ENCODE peak calls at places on chromosomes 11 and 22, in six cellular contexts. A is HepG2, P is prostate gland, R is stomach, Z is breast epithelium, D is HCT116. H is an unnamed sample.

GRCh38 chr11:125494601-125494986 is 1.5 kb downstream of the FEZ1 start:
- DNase-seq in D (no peak), R (no peak), Z (no peak), A (no peak), P (no peak), H (no peak)

GRCh38 chr11:3093281-3094191 is 36.3 kb upstream of the CARS1 start:
- DNase-seq in A (peak), P (no peak), D (no peak), R (peak), Z (peak), H (no peak)

GRCh38 chr11:84947970-84948600 is 679.1 kb downstream of the DLG2 start:
- DNase-seq in D (no peak), R (no peak), Z (no peak), A (no peak), P (no peak), H (no peak)

GRCh38 chr11:13972033-13972910 is 9.7 kb downstream of the SPON1 start:
- DNase-seq in P (peak), D (no peak), A (no peak), R (no peak), Z (no peak), H (no peak)

GRCh38 chr11:61837411-61838005 is 9.4 kb downstream of the FADS2 start:
- DNase-seq in D (no peak), R (no peak), P (no peak), Z (no peak), A (no peak), H (peak)

GRCh38 chr22:35629406-35630234 is 12.5 kb upstream of the MB start:
- DNase-seq in A (no peak), D (peak), P (no peak), R (peak), Z (peak), H (no peak)

GRCh38 chr11:64837887-64838351 is 6.5 kb downstream of the CDC42BPG start:
- DNase-seq in A (no peak), Z (no peak), P (no peak), D (no peak), R (no peak), H (no peak)

GRCh38 chr11:133476570-133477262 is 55.6 kb downstream of the OPCML start:
- DNase-seq in P (no peak), A (no peak), R (no peak), Z (no peak), D (no peak), H (no peak)

GRCh38 chr22:32327066-32327465 is 30.6 kb upstream of the RFPL3 start:
- DNase-seq in P (no peak), Z (peak), R (peak), A (no peak), D (no peak), H (no peak)

GRCh38 chr11:104841185-104841584 is 57.1 kb downstream of the CASP12 start:
- DNase-seq in P (no peak), A (no peak), R (no peak), D (no peak), Z (no peak), H (no peak)

GRCh38 chr11:76911415-76911808 is 50.7 kb downstream of the ACER3 start:
- DNase-seq in A (no peak), P (no peak), R (no peak), Z (no peak), D (no peak), H (no peak)

GRCh38 chr11:110349109-110349996 is 52.9 kb upstream of the RDX start:
- DNase-seq in R (no peak), P (no peak), A (no peak), Z (no peak), D (no peak), H (no peak)

GRCh38 chr11:118699508-118700220 is 20.2 kb upstream of the TREH start:
- DNase-seq in P (no peak), D (no peak), R (no peak), Z (no peak), A (peak), H (no peak)

GRCh38 chr11:77088236-77089003 is 14.2 kb upstream of the OMP start:
- DNase-seq in R (peak), Z (no peak), D (no peak), A (no peak), P (peak), H (peak)

GRCh38 chr11:62547691-62548281 is 1.2 kb upstream of the AHNAK start:
- DNase-seq in P (peak), Z (peak), A (peak), R (peak), D (no peak), H (no peak)

GRCh38 chr11:75429641-75429901 is 3.4 kb downstream of the KLHL35 start:
- DNase-seq in A (no peak), P (no peak), Z (no peak), R (no peak), D (no peak), H (no peak)

GRCh38 chr11:75427181-75427580 is 5.8 kb downstream of the KLHL35 start:
- DNase-seq in A (no peak), D (no peak), P (no peak), R (no peak), Z (no peak), H (peak)

GRCh38 chr11:75426720-75427086 is 6.3 kb downstream of the KLHL35 start:
- DNase-seq in P (no peak), D (no peak), Z (no peak), A (no peak), R (no peak), H (peak)

GRCh38 chr11:75428989-75429640 is 3.9 kb downstream of the KLHL35 start:
- DNase-seq in R (no peak), Z (no peak), A (no peak), P (no peak), D (no peak), H (peak)

DNA sequence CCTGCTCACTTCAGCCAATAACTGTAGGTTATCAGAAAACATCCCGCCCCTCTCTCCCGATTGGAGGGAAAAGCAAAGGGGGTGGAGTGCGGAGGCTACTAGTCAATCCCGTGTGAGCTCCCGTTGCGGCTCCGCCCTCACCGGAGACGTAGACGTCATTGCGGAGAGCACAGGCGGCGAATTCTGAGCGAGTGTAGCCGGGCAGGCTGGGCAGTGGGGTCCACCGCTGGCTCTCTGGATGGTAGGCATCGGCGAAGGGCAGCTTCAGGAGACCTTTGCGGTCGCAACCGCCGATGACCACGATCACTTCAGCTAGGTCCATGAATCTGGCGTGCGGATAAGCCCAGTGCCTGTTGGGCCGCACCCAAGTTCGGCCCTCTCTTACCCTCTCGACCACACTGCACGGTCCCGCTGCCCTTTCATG is 4.7 kb downstream of the KLHL35 start:
- DNase-seq in Z (peak), A (peak), D (no peak), P (peak), R (peak), H (peak)
- TF ChIP-seq POLR2AphosphoS5 in Z (peak), A (no peak), D (no peak), P (peak), R (peak), H (peak)

GRCh38 chr22:19400881-19401280 is 30.7 kb downstream of the HIRA start:
- DNase-seq in R (no peak), P (no peak), D (no peak), Z (no peak), A (no peak), H (no peak)
- H3K27ac ChIP-seq in R (no peak), P (no peak), D (no peak), Z (no peak), A (no peak), H (no peak)

GRCh38 chr22:44049369-44050231 is 25.5 kb downstream of the PARVB start:
- DNase-seq in R (no peak), Z (no peak), P (no peak), A (no peak), D (no peak), H (no peak)
- TF ChIP-seq POLR2A in R (no peak), Z (no peak), P (no peak), A (no peak), D (no peak), H (no peak)

DNA sequence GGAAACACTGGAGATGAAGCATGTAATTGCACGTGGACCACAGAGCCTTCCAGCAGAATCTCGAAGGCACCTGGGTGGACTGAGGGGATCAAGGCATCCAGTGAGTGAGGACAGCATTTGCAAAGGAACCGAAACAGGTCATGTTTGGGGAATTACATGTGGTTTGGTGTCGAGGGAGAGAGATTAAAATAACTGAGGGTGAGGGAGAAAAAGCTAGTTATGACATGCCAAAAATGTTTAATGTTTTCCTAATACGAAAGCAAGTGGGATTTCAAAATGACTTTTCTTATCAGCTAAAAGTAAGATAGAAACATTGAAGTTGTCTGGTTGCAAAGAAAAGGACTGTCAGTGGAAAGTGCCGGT is 157.1 kb downstream of the BLID start:
- DNase-seq in R (no peak), A (no peak), P (no peak), D (no peak), Z (no peak), H (no peak)
- TF ChIP-seq POLR2AphosphoS5 in R (no peak), A (no peak), P (no peak), D (no peak), Z (no peak), H (no peak)

GRCh38 chr11:66626926-66627325 is 10.5 kb downstream of the RBM14 start:
- DNase-seq in D (no peak), R (no peak), P (no peak), A (no peak), Z (no peak), H (no peak)

GRCh38 chr11:66625752-66626149 is 9.3 kb downstream of the RBM14 start:
- DNase-seq in R (no peak), D (no peak), P (no peak), Z (no peak), A (no peak), H (no peak)

GRCh38 chr11:66626382-66626781 is 10.0 kb downstream of the RBM14 start:
- DNase-seq in A (no peak), R (no peak), P (no peak), D (no peak), Z (no peak), H (no peak)

GRCh38 chr11:66624450-66624849 is 8.0 kb downstream of the RBM14 start:
- DNase-seq in A (no peak), D (no peak), R (no peak), Z (no peak), P (no peak), H (no peak)

GRCh38 chr11:66625041-66625751 is 8.8 kb downstream of the RBM14 start:
- DNase-seq in A (no peak), R (no peak), P (no peak), D (no peak), Z (no peak), H (no peak)
- H3K27ac ChIP-seq in A (no peak), R (no peak), P (no peak), D (no peak), Z (no peak), H (no peak)

GRCh38 chr11:70747285-70747684 is 349.0 kb downstream of the CTTN start:
- DNase-seq in R (no peak), A (no peak), D (no peak), P (no peak), Z (no peak), H (peak)

GRCh38 chr11:70745451-70745850 is 347.1 kb downstream of the CTTN start:
- DNase-seq in D (no peak), Z (no peak), R (no peak), A (no peak), P (no peak), H (peak)

GRCh38 chr11:70747889-70748288 is 349.6 kb downstream of the CTTN start:
- DNase-seq in R (no peak), P (no peak), D (no peak), Z (no peak), A (no peak), H (no peak)

GRCh38 chr11:70745936-70746335 is 347.6 kb downstream of the CTTN start:
- DNase-seq in Z (no peak), A (no peak), R (no peak), P (no peak), D (no peak), H (peak)

DNA sequence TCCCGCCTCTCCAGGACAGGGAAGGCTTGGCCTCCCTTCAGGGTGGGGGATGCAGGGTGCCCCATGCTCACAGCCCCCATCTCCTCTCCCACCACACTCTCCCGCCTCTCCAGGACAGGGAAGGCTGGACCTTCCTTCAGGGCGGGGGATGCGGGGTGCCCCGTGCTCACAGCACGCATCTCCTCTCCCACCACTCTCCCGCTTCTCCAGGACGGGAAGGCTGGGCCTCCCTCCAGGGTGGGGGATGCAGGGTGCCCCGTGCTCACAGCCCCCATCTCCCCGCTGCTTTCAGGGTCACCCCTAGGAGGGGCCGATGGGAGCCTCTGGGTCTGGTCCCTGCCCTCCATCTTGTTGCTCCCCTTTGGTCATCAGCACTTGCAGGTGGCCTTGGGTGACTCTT is 348.0 kb downstream of the CTTN start:
- DNase-seq in A (no peak), P (no peak), D (no peak), R (no peak), Z (no peak), H (no peak)
- TF ChIP-seq POLR2A in A (no peak), P (no peak), D (no peak), R (no peak), Z (no peak), H (no peak)

DNA sequence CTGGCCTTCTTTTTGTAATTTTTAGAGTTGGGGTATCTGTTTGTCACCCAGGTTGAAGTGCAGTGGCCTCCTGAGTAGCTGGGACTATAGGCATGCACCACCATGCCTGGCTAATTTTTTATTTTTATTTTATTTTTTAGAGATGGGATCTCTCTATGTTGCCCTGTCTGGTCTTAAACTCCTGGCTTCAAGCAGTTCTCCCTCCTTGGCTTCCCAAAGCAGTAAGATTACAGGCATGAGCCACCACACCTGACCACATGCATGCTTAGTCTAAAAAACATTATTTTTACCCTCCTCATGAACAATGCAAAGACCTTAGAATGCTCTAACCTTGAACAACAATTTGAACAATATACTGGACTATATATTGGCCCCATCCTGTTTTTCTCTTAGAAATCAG is 22.1 kb upstream of the PITPNB start:
- DNase-seq in Z (no peak), A (no peak), R (no peak), D (no peak), P (no peak), H (no peak)
- TF ChIP-seq POLR2AphosphoS5 in Z (no peak), A (no peak), R (no peak), D (no peak), P (no peak), H (no peak)

GRCh38 chr22:45272498-45272897 is 12.3 kb upstream of the UPK3A start:
- DNase-seq in Z (no peak), A (peak), R (no peak), D (no peak), P (no peak), H (no peak)

GRCh38 chr22:45268958-45269844 is 15.5 kb upstream of the UPK3A start:
- DNase-seq in P (peak), D (no peak), Z (peak), A (no peak), R (peak), H (peak)

GRCh38 chr22:45273452-45274075 is 11.2 kb upstream of the UPK3A start:
- DNase-seq in P (no peak), Z (no peak), D (no peak), R (no peak), A (peak), H (no peak)

GRCh38 chr22:45270095-45271020 is 14.4 kb upstream of the UPK3A start:
- DNase-seq in D (no peak), R (no peak), P (no peak), A (no peak), Z (no peak), H (no peak)

DNA sequence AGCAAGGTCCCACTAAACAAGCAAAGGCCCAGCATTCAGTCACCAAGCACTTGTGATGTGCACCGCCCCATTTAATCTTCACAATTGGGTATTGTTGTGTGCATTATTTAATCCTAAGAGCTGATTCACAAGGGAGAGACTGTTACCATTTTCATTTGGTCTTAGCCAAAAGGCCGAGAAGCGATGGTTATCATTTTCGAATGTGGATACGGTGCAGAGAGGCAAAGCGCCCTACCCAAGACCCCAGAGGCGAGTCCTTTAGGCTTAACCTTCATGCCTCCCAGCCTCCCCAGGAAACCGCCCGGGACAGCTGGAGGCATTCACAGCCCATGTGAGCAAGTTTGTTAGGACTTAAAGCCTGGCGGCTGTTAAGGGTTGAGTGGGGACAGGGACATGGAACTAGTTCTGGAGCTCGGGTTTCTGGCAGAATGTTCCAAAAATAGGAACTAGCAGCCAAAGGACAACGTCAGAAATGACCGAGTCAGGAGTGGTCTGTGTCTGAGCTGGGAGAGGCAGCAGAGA is 13.0 kb upstream of the UPK3A start:
- DNase-seq in R (peak), A (peak), D (no peak), P (no peak), Z (no peak), H (no peak)
- H3K27ac ChIP-seq in R (peak), A (peak), D (no peak), P (peak), Z (peak), H (peak)

GRCh38 chr11:12137938-12138731 is 27.7 kb downstream of the MICAL2 start:
- DNase-seq in R (no peak), P (no peak), Z (no peak), A (no peak), D (no peak), H (peak)
- TF ChIP-seq POLR2A in R (no peak), P (no peak), Z (no peak), A (no peak), D (no peak), H (no peak)

H was measured in spleen.